ENCODE peak calls at places on chromosome 18, in six cellular contexts. L is transverse colon, F is heart left ventricle, B is tibial nerve, M is upper lobe of left lung, X is NB4. G is an unnamed sample.

GRCh38 chr18:35134190-35134730 is 93.0 kb downstream of the MAPRE2 start:
- DNase-seq in L (no peak), F (no peak), B (no peak), M (no peak), X (no peak), G (no peak)

GRCh38 chr18:78492813-78493371 is 486.7 kb upstream of the SALL3 start:
- DNase-seq in L (no peak), F (no peak), B (no peak), M (no peak), X (no peak), G (no peak)

GRCh38 chr18:55781481-55781957 is 193.5 kb upstream of the TCF4 start:
- DNase-seq in L (peak), F (peak), B (no peak), M (no peak), X (peak), G (peak)

GRCh38 chr18:58609536-58609993 is 19.3 kb downstream of the ALPK2 start:
- DNase-seq in L (no peak), F (no peak), B (no peak), M (no peak), X (no peak), G (no peak)

GRCh38 chr18:62588217-62588616 is 65.4 kb downstream of the ZCCHC2 start:
- DNase-seq in L (no peak), F (no peak), B (no peak), M (no peak), X (no peak), G (no peak)

GRCh38 chr18:56568986-56569385 is 69.4 kb downstream of the TXNL1 start:
- DNase-seq in L (no peak), F (no peak), B (no peak), M (no peak), X (peak), G (no peak)

GRCh38 chr18:71105078-71105819 is 816.4 kb downstream of the SOCS6 start:
- DNase-seq in L (no peak), F (peak), B (no peak), M (no peak), X (no peak), G (no peak)

GRCh38 chr18:52341617-52342381 is 1.8 kb downstream of the DCC start:
- DNase-seq in L (no peak), F (no peak), B (no peak), M (no peak), X (no peak), G (no peak)

GRCh38 chr18:42920621-42921020 is 194.9 kb downstream of the RIT2 start:
- DNase-seq in L (no peak), F (no peak), B (no peak), M (no peak), X (no peak), G (no peak)

GRCh38 chr18:51400721-51401120 is 203.2 kb upstream of the MEX3C start:
- DNase-seq in L (no peak), F (no peak), B (no peak), M (no peak), X (no peak), G (no peak)

GRCh38 chr18:58069721-58070292 is 25.8 kb downstream of the NEDD4L start:
- DNase-seq in L (no peak), F (no peak), B (no peak), M (no peak), X (no peak), G (no peak)

GRCh38 chr18:25053484-25053883 is 298.5 kb downstream of the ZNF521 start:
- DNase-seq in L (no peak), F (no peak), B (no peak), M (no peak), X (no peak), G (no peak)

GRCh38 chr18:961644-962355 is 57.1 kb downstream of the ADCYAP1 start:
- DNase-seq in L (peak), F (peak), B (no peak), M (no peak), X (peak), G (peak)

GRCh38 chr18:48336332-48336731 is 72.9 kb downstream of the ZBTB7C start:
- DNase-seq in L (no peak), F (no peak), B (no peak), M (no peak), X (no peak), G (no peak)
- TF ChIP-seq CTCF in L (no peak), F (peak), B (peak), M (peak), X (no peak), G (no peak)

DNA sequence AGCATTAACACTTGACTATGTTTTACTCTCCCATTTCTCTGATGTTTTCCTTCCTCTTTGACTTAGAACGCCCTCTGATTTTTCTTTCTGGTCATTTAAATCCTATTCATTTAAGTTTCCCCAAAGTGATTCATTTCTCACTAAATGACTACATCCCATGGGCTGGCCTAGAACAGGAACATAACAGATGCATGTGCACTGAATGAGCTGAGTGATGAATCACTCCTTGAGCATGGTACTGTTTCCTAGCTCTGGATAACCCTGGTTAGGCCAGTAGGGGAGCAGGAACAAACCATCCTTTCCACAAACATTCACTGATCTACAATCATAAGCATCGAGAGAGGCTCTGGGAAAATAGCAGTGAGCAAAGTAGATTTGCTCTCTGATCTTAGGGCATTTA is 221.9 kb upstream of the SETBP1 start:
- DNase-seq in L (no peak), F (no peak), B (no peak), M (no peak), X (no peak), G (no peak)
- TF ChIP-seq CTCF in L (no peak), F (no peak), B (no peak), M (no peak), X (no peak), G (peak)

GRCh38 chr18:70073442-70073841 is 125.8 kb upstream of the CD226 start:
- DNase-seq in L (no peak), F (no peak), B (no peak), M (no peak), X (no peak), G (no peak)

GRCh38 chr18:70075906-70076305 is 128.2 kb upstream of the CD226 start:
- DNase-seq in L (no peak), F (no peak), B (no peak), M (no peak), X (no peak), G (no peak)

GRCh38 chr18:70069965-70070364 is 122.3 kb upstream of the CD226 start:
- DNase-seq in L (no peak), F (no peak), B (no peak), M (no peak), X (no peak), G (no peak)

GRCh38 chr18:70074091-70074490 is 126.4 kb upstream of the CD226 start:
- DNase-seq in L (no peak), F (no peak), B (no peak), M (no peak), X (no peak), G (no peak)

GRCh38 chr18:70072678-70073077 is 125.0 kb upstream of the CD226 start:
- DNase-seq in L (no peak), F (no peak), B (no peak), M (no peak), X (no peak), G (peak)
- TF ChIP-seq CTCF in L (no peak), F (peak), B (no peak), M (no peak), X (no peak), G (peak)

GRCh38 chr18:12686100-12686499 is 16.4 kb downstream of the CEP76 start:
- DNase-seq in L (no peak), F (no peak), B (no peak), M (no peak), X (peak), G (no peak)
- TF ChIP-seq CTCF in L (no peak), F (no peak), B (no peak), M (no peak), X (peak), G (no peak)

GRCh38 chr18:79884963-79885728 is 66.3 kb downstream of the SLC66A2 start:
- DNase-seq in L (no peak), F (no peak), B (no peak), M (no peak), X (no peak), G (no peak)
- TF ChIP-seq CTCF in L (no peak), F (no peak), B (no peak), M (no peak), X (no peak), G (no peak)

GRCh38 chr18:2906522-2907458 is 60.0 kb downstream of the EMILIN2 start:
- DNase-seq in L (peak), F (no peak), B (peak), M (peak), X (peak), G (no peak)
- TF ChIP-seq CTCF in L (no peak), F (peak), B (no peak), M (no peak), X (no peak), G (peak)

G was measured in AG09319.